ENCODE peak calls at places on chromosomes 5 and 9, in nine cellular contexts. O is fibroblast of lung, M is kidney epithelial cell, C is colonic mucosa, F is Peyer's patch, Y is thyroid gland, W is stomach, D is astrocyte of the spinal cord, L is cardiac fibroblast. T is an unnamed sample.

GRCh38 chr9:74876611-74877010 is 11.1 kb downstream of the TRPM6 start:
- DNase-seq in O (no peak), M (no peak), C (no peak), F (no peak), Y (no peak), W (no peak), D (no peak), L (no peak), T (no peak)

GRCh38 chr9:109904666-109905065 is 124.7 kb downstream of the PALM2AKAP2 start:
- DNase-seq in O (no peak), M (no peak), C (no peak), F (no peak), Y (no peak), W (no peak), D (no peak), L (no peak), T (no peak)

GRCh38 chr9:272251-273213 is 57.9 kb downstream of the DOCK8 start:
- DNase-seq in O (no peak), M (no peak), C (peak; percentile 40), F (no peak), Y (no peak), W (peak; percentile 41), D (no peak), L (no peak), T (no peak)

GRCh38 chr5:131481569-131481968 is 153.5 kb downstream of the RAPGEF6 start:
- DNase-seq in O (no peak), M (no peak), C (no peak), F (no peak), Y (no peak), W (no peak), D (no peak), L (no peak), T (no peak)

GRCh38 chr9:117096138-117096537 is 318.7 kb downstream of the ASTN2 start:
- DNase-seq in O (no peak), M (no peak), C (no peak), F (no peak), Y (no peak), W (no peak), D (no peak), L (no peak), T (no peak)

GRCh38 chr5:103800728-103801127 is 238.1 kb upstream of the NUDT12 start:
- DNase-seq in O (peak; percentile 80), M (no peak), C (no peak), F (no peak), Y (no peak), W (no peak), D (peak; percentile 22), L (peak; percentile 63), T (peak; percentile 29)

GRCh38 chr5:92923885-92924284 is 657.1 kb downstream of the NR2F1-AS1 start:
- DNase-seq in O (no peak), M (no peak), C (no peak), F (no peak), Y (no peak), W (no peak), D (no peak), L (no peak), T (no peak)

GRCh38 chr9:133629221-133630110 is 6.7 kb upstream of the DBH start:
- DNase-seq in O (no peak), M (no peak), C (no peak), F (no peak), Y (no peak), W (no peak), D (no peak), L (no peak), T (no peak)

GRCh38 chr5:156201793-156202388 is 125.1 kb upstream of the SGCD start:
- DNase-seq in O (peak; percentile 68), M (peak; percentile 79), C (no peak), F (no peak), Y (peak; percentile 84), W (no peak), D (peak; percentile 38), L (peak; percentile 24), T (peak; percentile 5)

GRCh38 chr9:127684576-127684975 is 22.2 kb upstream of the CFAP157 start:
- DNase-seq in O (peak; percentile 19), M (no peak), C (no peak), F (no peak), Y (no peak), W (no peak), D (no peak), L (no peak), T (no peak)

GRCh38 chr5:128053291-128053954 is 30.1 kb upstream of the SLC12A2 start:
- DNase-seq in O (peak; percentile 41), M (no peak), C (no peak), F (no peak), Y (peak; percentile 12), W (no peak), D (peak; percentile 9), L (peak; percentile 40), T (no peak)

GRCh38 chr5:17257705-17258273 is 40.4 kb downstream of the BASP1 start:
- DNase-seq in O (no peak), M (no peak), C (peak; percentile 25), F (no peak), Y (no peak), W (no peak), D (no peak), L (peak; percentile 21), T (peak; percentile 23)

GRCh38 chr9:137689745-137690529 is 71.1 kb downstream of the EHMT1 start:
- DNase-seq in O (peak; percentile 85), M (no peak), C (no peak), F (no peak), Y (no peak), W (no peak), D (peak; percentile 74), L (peak; percentile 50), T (no peak)

DNA sequence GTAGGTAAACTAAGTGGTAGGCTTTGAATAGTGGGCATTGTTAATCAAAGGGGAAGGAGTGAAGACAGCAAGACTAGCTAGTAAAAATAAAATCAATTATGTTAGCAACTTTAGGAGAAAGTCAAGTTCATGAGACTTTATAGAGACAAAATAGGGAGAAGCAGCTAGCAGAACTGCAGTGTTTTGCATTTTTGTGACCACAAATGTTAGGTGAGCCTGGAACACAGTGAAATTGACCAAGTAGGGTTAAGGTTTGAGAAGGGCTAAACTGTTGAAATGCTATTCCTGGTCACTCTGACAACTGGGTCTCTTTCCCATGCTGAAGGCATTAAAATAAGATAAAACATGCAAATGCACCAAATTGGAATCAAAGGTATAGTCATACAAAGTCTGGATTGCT is 13.0 kb downstream of the SEC61B start:
- DNase-seq in O (no peak), M (no peak), C (no peak), F (no peak), Y (no peak), W (no peak), D (no peak), L (no peak), T (no peak)
- H3K4me3 ChIP-seq in O (no peak overlapping the region), M (no peak overlapping the region), C (no peak overlapping the region), F (no peak overlapping the region), Y (no peak overlapping the region), W (no peak overlapping the region), D (no peak overlapping the region), L (no peak overlapping the region), T (no peak overlapping the region)

GRCh38 chr5:69492391-69493234 is at the start of gene OCLN:
- DNase-seq in O (no peak), M (no peak), C (peak; percentile 86), F (peak; percentile 92), Y (peak; percentile 89), W (peak; percentile 86), D (no peak), L (no peak), T (peak; percentile 65)
- TF ChIP-seq CTCF in O (no peak), M (no peak), C (no peak), F (peak; percentile 41), Y (no peak), W (no peak), D (no peak), L (no peak), T (peak; percentile 7)

GRCh38 chr5:173780356-173781234 is 107.6 kb upstream of the CPEB4 start:
- DNase-seq in O (no peak), M (no peak), C (no peak), F (no peak), Y (no peak), W (peak; percentile 53), D (no peak), L (no peak), T (no peak)

GRCh38 chr5:173782671-173783101 is 105.5 kb upstream of the CPEB4 start:
- DNase-seq in O (no peak), M (no peak), C (no peak), F (no peak), Y (no peak), W (no peak), D (no peak), L (no peak), T (no peak)

GRCh38 chr5:173778784-173779304 is 109.3 kb upstream of the CPEB4 start:
- DNase-seq in O (peak; percentile 41), M (no peak), C (peak; percentile 48), F (no peak), Y (no peak), W (peak; percentile 43), D (no peak), L (peak; percentile 32), T (peak; percentile 65)

GRCh38 chr5:173781826-173782670 is 106.1 kb upstream of the CPEB4 start:
- DNase-seq in O (peak; percentile 95), M (peak; percentile 61), C (peak; percentile 67), F (peak; percentile 52), Y (peak; percentile 62), W (peak; percentile 77), D (peak; percentile 91), L (peak; percentile 94), T (peak; percentile 82)

GRCh38 chr5:173781432-173781825 is 106.7 kb upstream of the CPEB4 start:
- DNase-seq in O (no peak), M (no peak), C (no peak), F (no peak), Y (no peak), W (no peak), D (no peak), L (peak; percentile 69), T (no peak)
- H3K4me3 ChIP-seq in O (no peak overlapping the region), M (no peak overlapping the region), C (no peak overlapping the region), F (no peak overlapping the region), Y (no peak overlapping the region), W (no peak overlapping the region), D (no peak overlapping the region), L (no peak overlapping the region), T (no peak overlapping the region)

GRCh38 chr9:83665576-83666200 is 42.1 kb downstream of the UBQLN1 start:
- DNase-seq in O (no peak), M (no peak), C (no peak), F (no peak), Y (no peak), W (no peak), D (no peak), L (no peak), T (no peak)

GRCh38 chr9:83670381-83670780 is 37.4 kb downstream of the UBQLN1 start:
- DNase-seq in O (no peak), M (no peak), C (no peak), F (no peak), Y (no peak), W (no peak), D (no peak), L (no peak), T (no peak)

GRCh38 chr9:83669067-83669466 is 38.7 kb downstream of the UBQLN1 start:
- DNase-seq in O (no peak), M (no peak), C (no peak), F (no peak), Y (no peak), W (no peak), D (no peak), L (no peak), T (peak; percentile 31)
- TF ChIP-seq CTCF in O (no peak), M (no peak), C (no peak), F (no peak), Y (no peak), W (no peak), D (no peak), L (no peak), T (no peak)

T was measured in bronchial epithelial cell.